ENCODE peak calls at places on chromosomes 12 and 14, in six cellular contexts. S, W, A, Q, Y and I are unnamed samples. For H3K4me1, the result is how much of the 10 kb centered on the place peaks cover.

GRCh38 chr12:46965880-46966279 is 113.5 kb upstream of the PCED1B start:
- DNase-seq in S (no peak), W (no peak), A (no peak), Q (no peak), Y (no peak), I (no peak)

GRCh38 chr12:109532721-109533486 is 40.4 kb downstream of the MMAB start:
- DNase-seq in S (no peak), W (no peak), A (no peak), Q (no peak), Y (no peak), I (no peak)

GRCh38 chr12:91620949-91621348 is 438.3 kb upstream of the DCN start:
- DNase-seq in S (no peak), W (no peak), A (no peak), Q (no peak), Y (no peak), I (no peak)

GRCh38 chr12:124758266-124759200 is 105.1 kb downstream of the SCARB1 start:
- DNase-seq in S (no peak), W (no peak), A (no peak), Q (no peak), Y (no peak), I (no peak)

GRCh38 chr12:47739959-47740358 is 14.7 kb upstream of the ENDOU start:
- DNase-seq in S (no peak), W (no peak), A (no peak), Q (no peak), Y (peak), I (no peak)

GRCh38 chr14:59028476-59029202 is 159.8 kb upstream of the DAAM1 start:
- DNase-seq in S (peak), W (no peak), A (peak), Q (peak), Y (peak), I (peak)

GRCh38 chr12:56160160-56160763 is 2.1 kb downstream of the MYL6 start:
- DNase-seq in S (peak), W (peak), A (no peak), Q (no peak), Y (no peak), I (no peak)

GRCh38 chr12:132703611-132704010 is 7.0 kb upstream of the PGAM5 start:
- DNase-seq in S (no peak), W (no peak), A (no peak), Q (no peak), Y (no peak), I (no peak)

GRCh38 chr14:22509036-22509709 is 79.9 kb downstream of the DAD1 start:
- DNase-seq in S (no peak), W (no peak), A (no peak), Q (no peak), Y (no peak), I (no peak)

GRCh38 chr14:36129181-36129580 is 47.3 kb downstream of the PTCSC3 start:
- DNase-seq in S (peak), W (no peak), A (no peak), Q (no peak), Y (no peak), I (no peak)

GRCh38 chr12:123591702-123592481 is 7.5 kb downstream of the TMED2 start:
- DNase-seq in S (no peak), W (no peak), A (peak), Q (peak), Y (no peak), I (no peak)

GRCh38 chr12:13817131-13817530 is 164.3 kb downstream of the GRIN2B start:
- DNase-seq in S (no peak), W (no peak), A (no peak), Q (peak), Y (no peak), I (no peak)

GRCh38 chr14:50082308-50082742 is 34.0 kb downstream of the VCPKMT start:
- DNase-seq in S (no peak), W (peak), A (no peak), Q (no peak), Y (no peak), I (no peak)

GRCh38 chr12:51262758-51263177 is 7.4 kb downstream of the SMAGP start:
- DNase-seq in S (peak), W (peak), A (peak), Q (no peak), Y (peak), I (peak)

GRCh38 chr12:48002179-48002601 is 2.1 kb downstream of the COL2A1 start:
- DNase-seq in S (no peak), W (no peak), A (peak), Q (no peak), Y (no peak), I (no peak)

GRCh38 chr12:58915634-58916033 is 4.7 kb downstream of the LRIG3 start:
- DNase-seq in S (peak), W (no peak), A (peak), Q (no peak), Y (peak), I (no peak)

GRCh38 chr14:56378474-56378873 is 201.1 kb upstream of the TMEM260 start:
- DNase-seq in S (peak), W (no peak), A (peak), Q (no peak), Y (no peak), I (no peak)

GRCh38 chr12:25960176-25960575 is 1.7 kb downstream of the RASSF8 start:
- DNase-seq in S (peak), W (no peak), A (peak), Q (no peak), Y (no peak), I (no peak)

GRCh38 chr14:38121280-38121679 is 86.4 kb upstream of the SSTR1 start:
- DNase-seq in S (no peak), W (no peak), A (no peak), Q (no peak), Y (no peak), I (no peak)

GRCh38 chr14:55388160-55388559 is 23.5 kb downstream of the ATG14 start:
- DNase-seq in S (peak), W (no peak), A (no peak), Q (no peak), Y (no peak), I (no peak)

GRCh38 chr14:86646688-86647687 is 1117.0 kb downstream of the FLRT2 start:
- DNase-seq in S (peak), W (no peak), A (peak), Q (no peak), Y (no peak), I (no peak)

GRCh38 chr12:121712462-121713256 is at the start of gene TMEM120B:
- DNase-seq in S (peak), W (peak), A (peak), Q (peak), Y (peak), I (peak)

GRCh38 chr12:102539651-102540553 is 59.5 kb upstream of the IGF1 start:
- DNase-seq in S (no peak), W (no peak), A (peak), Q (no peak), Y (no peak), I (no peak)

GRCh38 chr12:119302334-119303132 is 32.0 kb upstream of the CCDC60 start:
- DNase-seq in S (no peak), W (no peak), A (no peak), Q (no peak), Y (no peak), I (no peak)

GRCh38 chr12:124093297-124093696 is 120.3 kb downstream of the ZNF664 start:
- DNase-seq in S (no peak), W (no peak), A (no peak), Q (no peak), Y (no peak), I (no peak)

GRCh38 chr14:89093083-89093482 is 268.6 kb downstream of the TTC8 start:
- DNase-seq in S (peak), W (no peak), A (peak), Q (no peak), Y (no peak), I (no peak)

GRCh38 chr14:95043732-95044462 is 113.4 kb downstream of the DICER1 start:
- DNase-seq in S (no peak), W (no peak), A (no peak), Q (no peak), Y (no peak), I (no peak)

GRCh38 chr14:99966436-99966835 is 98.8 kb upstream of the EVL start:
- DNase-seq in S (no peak), W (no peak), A (no peak), Q (no peak), Y (no peak), I (no peak)

GRCh38 chr12:13390381-13390856 is 193.9 kb downstream of the EMP1 start:
- DNase-seq in S (peak), W (no peak), A (peak), Q (peak), Y (peak), I (peak)

GRCh38 chr14:100832311-100832960 is 6.5 kb downstream of the MEG3 start:
- DNase-seq in S (no peak), W (no peak), A (no peak), Q (no peak), Y (no peak), I (no peak)

GRCh38 chr12:19915392-19916192 is 452.7 kb upstream of the PDE3A start:
- DNase-seq in S (peak), W (no peak), A (peak), Q (no peak), Y (no peak), I (peak)

GRCh38 chr12:75603475-75603874 is 92.1 kb upstream of the KRR1 start:
- DNase-seq in S (no peak), W (no peak), A (no peak), Q (no peak), Y (no peak), I (no peak)

GRCh38 chr12:123957191-123957590 is 15.4 kb downstream of the CCDC92 start:
- DNase-seq in S (no peak), W (no peak), A (no peak), Q (no peak), Y (no peak), I (no peak)

GRCh38 chr14:99660794-99661193 is 15.9 kb downstream of the HHIPL1 start:
- DNase-seq in S (no peak), W (no peak), A (no peak), Q (no peak), Y (no peak), I (no peak)

GRCh38 chr14:63204407-63205280 is at the start of gene RHOJ:
- DNase-seq in S (no peak), W (no peak), A (peak), Q (no peak), Y (no peak), I (no peak)

GRCh38 chr12:46221255-46222128 is 47.4 kb downstream of the SLC38A1 start:
- DNase-seq in S (peak), W (no peak), A (peak), Q (no peak), Y (no peak), I (no peak)

DNA sequence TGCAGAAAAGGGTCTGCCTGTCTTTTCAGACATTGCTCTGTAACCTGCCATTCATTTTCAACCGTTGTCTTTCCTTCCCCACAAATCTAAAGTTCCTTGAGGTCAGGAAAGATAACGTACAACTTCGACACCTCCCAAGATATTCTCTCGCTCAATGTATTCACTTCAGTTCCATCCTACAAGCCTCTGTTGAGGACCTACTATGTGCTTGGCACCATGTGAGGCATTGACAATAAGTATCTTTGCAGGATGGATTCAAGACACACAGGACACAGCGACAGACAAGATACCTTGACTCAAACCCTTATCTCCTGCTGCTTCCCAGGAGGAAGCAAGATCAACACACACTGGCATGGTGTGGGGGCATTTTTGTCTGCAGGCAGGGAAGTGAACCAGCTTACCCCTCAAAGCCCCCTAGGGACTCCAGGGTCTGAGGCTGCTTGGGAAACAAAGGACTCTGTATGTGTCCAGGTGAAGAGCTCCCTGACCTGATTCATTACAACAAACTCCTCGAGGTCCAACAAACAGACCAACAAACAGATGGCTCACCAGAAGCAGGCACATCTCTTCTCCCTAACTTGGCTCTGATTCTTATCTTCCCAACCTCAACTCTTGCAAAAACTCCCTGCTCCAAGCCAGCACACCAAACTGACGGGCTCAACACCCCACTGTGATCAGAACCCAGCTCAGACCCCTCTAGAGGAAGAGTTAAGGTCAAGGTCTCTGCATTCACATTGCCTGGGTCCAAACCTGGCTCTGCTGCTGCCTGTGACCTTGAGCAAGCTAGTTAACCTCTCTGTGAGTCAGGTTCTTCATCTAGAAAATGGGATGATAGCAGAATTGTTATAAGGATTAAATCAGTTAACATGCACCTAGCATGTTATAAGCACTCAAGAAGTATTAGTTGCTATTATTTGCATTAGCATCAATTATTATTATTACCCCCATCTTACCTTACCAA is 6.3 kb downstream of the NUAK1 start:
- DNase-seq in S (peak), W (no peak), A (no peak), Q (no peak), Y (no peak), I (no peak)
- H3K4me1 ChIP-seq in S (half or more), W (under half), A (half or more), Q (under half), Y (under half), I (under half)

GRCh38 chr12:1206118-1206734 is 215.2 kb downstream of the ERC1 start:
- DNase-seq in S (no peak), W (no peak), A (no peak), Q (no peak), Y (no peak), I (no peak)
- H3K4me3 ChIP-seq in S (no peak), W (no peak), A (peak), Q (no peak), Y (no peak), I (no peak)

GRCh38 chr14:68407275-68407674 is 385.6 kb downstream of the ZFP36L1 start:
- DNase-seq in S (peak), W (no peak), A (no peak), Q (no peak), Y (no peak), I (no peak)

GRCh38 chr14:68407838-68408237 is 385.0 kb downstream of the ZFP36L1 start:
- DNase-seq in S (no peak), W (no peak), A (no peak), Q (no peak), Y (no peak), I (no peak)

GRCh38 chr14:68403794-68404522 is 388.9 kb downstream of the ZFP36L1 start:
- DNase-seq in S (no peak), W (no peak), A (no peak), Q (no peak), Y (no peak), I (no peak)

GRCh38 chr14:68404652-68405183 is 388.1 kb downstream of the ZFP36L1 start:
- DNase-seq in S (no peak), W (no peak), A (no peak), Q (no peak), Y (no peak), I (no peak)

GRCh38 chr14:68405959-68406358 is 386.9 kb downstream of the ZFP36L1 start:
- DNase-seq in S (peak), W (no peak), A (no peak), Q (no peak), Y (no peak), I (no peak)
- H3K4me1 ChIP-seq in S (under half), W (under half), A (under half), Q (under half), Y (under half), I (under half)

GRCh38 chr14:76985540-76986260 is 42.8 kb downstream of the IRF2BPL start:
- DNase-seq in S (no peak), W (no peak), A (peak), Q (no peak), Y (no peak), I (no peak)
- H3K4me3 ChIP-seq in S (no peak), W (no peak), A (no peak), Q (no peak), Y (no peak), I (no peak)

DNA sequence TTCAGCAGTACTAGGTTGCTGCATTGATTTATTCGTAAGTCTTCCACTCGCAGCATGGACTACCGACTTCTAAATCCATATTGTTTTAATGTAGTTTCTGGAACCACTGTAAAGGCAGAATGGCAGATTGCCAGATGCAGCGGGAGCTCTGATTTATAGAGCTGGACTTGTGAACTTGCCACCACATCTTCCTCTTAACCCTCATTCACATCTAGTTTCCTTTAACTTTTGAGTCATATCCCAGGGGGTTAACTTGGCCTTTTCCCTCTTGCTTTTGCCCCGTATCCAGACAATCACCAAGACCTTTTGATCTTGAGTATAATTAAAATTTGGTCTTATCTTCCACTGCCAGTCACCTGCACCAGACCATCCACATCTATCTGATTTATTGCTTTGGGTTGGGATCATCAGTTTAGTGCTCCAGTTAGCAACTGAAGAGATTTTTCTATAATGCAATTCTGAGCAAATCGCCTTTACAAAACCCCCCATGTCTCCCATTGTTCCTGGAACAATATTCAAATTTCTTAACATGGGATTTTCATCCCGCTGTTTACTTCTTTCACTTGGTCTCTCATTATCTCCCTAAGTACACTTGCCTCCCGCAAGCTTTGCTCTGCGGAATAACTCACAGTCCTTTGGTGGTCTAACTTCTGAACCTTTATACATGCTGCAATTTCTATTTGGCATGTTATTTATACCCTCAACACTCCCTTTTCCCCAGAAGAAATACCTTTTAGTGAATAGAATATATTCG is 130.5 kb downstream of the ACSS3 start:
- DNase-seq in S (no peak), W (no peak), A (no peak), Q (no peak), Y (peak), I (no peak)
- H3K4me1 ChIP-seq in S (under half), W (under half), A (under half), Q (under half), Y (under half), I (under half)

GRCh38 chr14:104686624-104687517 is 2.5 kb upstream of the INF2 start:
- DNase-seq in S (no peak), W (no peak), A (no peak), Q (no peak), Y (peak), I (peak)

GRCh38 chr14:104688505-104688754 is 988 bp upstream of the INF2 start:
- DNase-seq in S (no peak), W (peak), A (no peak), Q (no peak), Y (no peak), I (no peak)

GRCh38 chr14:104688755-104689619 is at the start of gene INF2:
- DNase-seq in S (peak), W (peak), A (peak), Q (peak), Y (peak), I (peak)

GRCh38 chr14:104685998-104686610 is 3.3 kb upstream of the INF2 start:
- DNase-seq in S (no peak), W (no peak), A (no peak), Q (no peak), Y (no peak), I (no peak)

GRCh38 chr14:104687601-104688504 is 1.6 kb upstream of the INF2 start:
- DNase-seq in S (peak), W (no peak), A (peak), Q (peak), Y (peak), I (peak)
- H3K4me3 ChIP-seq in S (peak), W (no peak), A (no peak), Q (peak), Y (peak), I (no peak)

GRCh38 chr12:113072136-113072535 is 15.6 kb downstream of the DTX1 start:
- DNase-seq in S (peak), W (no peak), A (no peak), Q (no peak), Y (no peak), I (no peak)
- H3K4me1 ChIP-seq in S (under half), W (under half), A (under half), Q (under half), Y (under half), I (under half)

DNA sequence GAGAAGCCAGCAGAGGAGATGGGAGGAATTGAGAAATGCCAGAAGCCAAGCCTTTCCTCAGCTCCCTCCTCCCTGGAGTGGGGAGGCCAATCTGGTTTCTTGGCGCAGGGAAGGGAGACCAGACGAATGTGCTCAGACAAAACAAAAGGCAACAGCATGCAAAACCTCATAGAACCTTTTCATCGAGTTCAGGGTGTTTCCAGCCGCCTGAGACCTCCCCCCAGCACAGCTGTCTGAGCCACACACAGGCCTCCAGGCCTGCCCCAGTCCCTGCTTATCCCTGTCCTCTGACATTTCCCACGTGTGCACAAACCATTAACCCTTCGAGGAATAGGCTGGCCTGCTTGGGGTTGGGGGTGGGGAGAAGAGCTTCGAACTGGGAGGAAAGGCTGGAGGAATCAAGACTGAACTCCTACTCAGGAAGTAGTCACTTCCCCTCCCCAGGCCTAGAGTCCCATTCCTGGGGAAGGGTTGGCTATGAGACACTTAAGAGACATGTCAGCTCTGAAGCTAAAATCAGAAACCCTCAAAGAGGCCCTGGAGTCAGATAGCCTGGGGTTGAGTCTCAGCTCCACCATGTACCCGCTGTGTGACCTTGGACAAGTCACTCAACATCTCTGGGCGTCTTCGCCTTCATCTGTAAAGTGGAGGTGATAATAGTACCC is 10.7 kb downstream of the TBX3 start:
- DNase-seq in S (peak), W (no peak), A (peak), Q (no peak), Y (no peak), I (no peak)
- H3K4me3 ChIP-seq in S (peak), W (no peak), A (peak), Q (no peak), Y (no peak), I (no peak)

GRCh38 chr12:92993259-92993658 is 64.2 kb upstream of the EEA1 start:
- DNase-seq in S (no peak), W (no peak), A (no peak), Q (no peak), Y (no peak), I (no peak)
- H3K4me1 ChIP-seq in S (under half), W (under half), A (under half), Q (under half), Y (under half), I (under half)

GRCh38 chr14:74599946-74600345 is 12.1 kb downstream of the LTBP2 start:
- DNase-seq in S (no peak), W (no peak), A (no peak), Q (no peak), Y (no peak), I (no peak)
- H3K4me3 ChIP-seq in S (no peak), W (no peak), A (no peak), Q (no peak), Y (no peak), I (no peak)